ENCODE peak calls at places on chromosomes 5 and 9, in nine cellular contexts. One of them, this sample, is unnamed.

GRCh38 chr9:97441729-97442128 is 29.8 kb downstream of the TDRD7 start:
- DNase-seq in OCI-LY7: no peak
- DNase-seq in Calu3: no peak
- DNase-seq in NB4: no peak
- DNase-seq in astrocyte: peak
- DNase-seq in CD8-positive, alpha-beta T cell: no peak
- DNase-seq in vagina: no peak
- DNase-seq in nephron progenitor cell: no peak
- DNase-seq in AG09319: no peak
- DNase-seq in this sample: no peak

GRCh38 chr5:43041131-43041668 is 1.1 kb upstream of the ANXA2R start:
- DNase-seq in OCI-LY7: peak
- DNase-seq in CD8-positive, alpha-beta T cell: no peak
- DNase-seq in nephron progenitor cell: no peak
- DNase-seq in vagina: no peak
- DNase-seq in astrocyte: no peak
- DNase-seq in NB4: peak
- DNase-seq in AG09319: no peak
- DNase-seq in Calu3: no peak
- DNase-seq in this sample: peak

GRCh38 chr9:100879884-100880283 is 148.6 kb upstream of the PLPPR1 start:
- DNase-seq in astrocyte: no peak
- DNase-seq in CD8-positive, alpha-beta T cell: no peak
- DNase-seq in Calu3: no peak
- DNase-seq in nephron progenitor cell: no peak
- DNase-seq in NB4: no peak
- DNase-seq in vagina: no peak
- DNase-seq in OCI-LY7: no peak
- DNase-seq in AG09319: no peak
- DNase-seq in this sample: no peak

GRCh38 chr5:164377746-164378145 is 872.3 kb downstream of the MAT2B start:
- DNase-seq in AG09319: no peak
- DNase-seq in NB4: no peak
- DNase-seq in astrocyte: no peak
- DNase-seq in OCI-LY7: no peak
- DNase-seq in nephron progenitor cell: no peak
- DNase-seq in CD8-positive, alpha-beta T cell: no peak
- DNase-seq in Calu3: no peak
- DNase-seq in vagina: no peak
- DNase-seq in this sample: no peak

GRCh38 chr5:148125641-148126040 is 42.7 kb upstream of the SPINK14 start:
- DNase-seq in nephron progenitor cell: no peak
- DNase-seq in NB4: peak
- DNase-seq in AG09319: no peak
- DNase-seq in Calu3: no peak
- DNase-seq in CD8-positive, alpha-beta T cell: no peak
- DNase-seq in astrocyte: no peak
- DNase-seq in OCI-LY7: no peak
- DNase-seq in vagina: no peak
- DNase-seq in this sample: peak

GRCh38 chr5:117800261-117800660 is 1188.1 kb downstream of the DTWD2 start:
- DNase-seq in NB4: no peak
- DNase-seq in vagina: no peak
- DNase-seq in Calu3: no peak
- DNase-seq in nephron progenitor cell: no peak
- DNase-seq in AG09319: no peak
- DNase-seq in CD8-positive, alpha-beta T cell: no peak
- DNase-seq in astrocyte: no peak
- DNase-seq in OCI-LY7: no peak
- DNase-seq in this sample: no peak

GRCh38 chr9:70113403-70114022 is 69.9 kb downstream of the MAMDC2 start:
- DNase-seq in NB4: peak
- DNase-seq in OCI-LY7: peak
- DNase-seq in Calu3: peak
- DNase-seq in vagina: no peak
- DNase-seq in nephron progenitor cell: peak
- DNase-seq in AG09319: no peak
- DNase-seq in CD8-positive, alpha-beta T cell: no peak
- DNase-seq in astrocyte: peak
- DNase-seq in this sample: peak

GRCh38 chr5:32810812-32811211 is 99.7 kb downstream of the NPR3 start:
- DNase-seq in astrocyte: peak
- DNase-seq in nephron progenitor cell: no peak
- DNase-seq in AG09319: peak
- DNase-seq in Calu3: no peak
- DNase-seq in OCI-LY7: no peak
- DNase-seq in CD8-positive, alpha-beta T cell: no peak
- DNase-seq in NB4: no peak
- DNase-seq in vagina: no peak
- DNase-seq in this sample: no peak

GRCh38 chr9:77751341-77752091 is 103.4 kb upstream of the GNA14 start:
- DNase-seq in vagina: no peak
- DNase-seq in nephron progenitor cell: peak
- DNase-seq in AG09319: peak
- DNase-seq in astrocyte: peak
- DNase-seq in CD8-positive, alpha-beta T cell: no peak
- DNase-seq in Calu3: peak
- DNase-seq in OCI-LY7: peak
- DNase-seq in NB4: peak
- DNase-seq in this sample: peak

GRCh38 chr5:143025376-143025775 is 255.2 kb downstream of the ARHGAP26 start:
- DNase-seq in NB4: no peak
- DNase-seq in astrocyte: no peak
- DNase-seq in AG09319: no peak
- DNase-seq in CD8-positive, alpha-beta T cell: no peak
- DNase-seq in nephron progenitor cell: no peak
- DNase-seq in vagina: no peak
- DNase-seq in Calu3: no peak
- DNase-seq in OCI-LY7: no peak
- DNase-seq in this sample: no peak

GRCh38 chr5:96207420-96207819 is 225.6 kb downstream of the PCSK1 start:
- DNase-seq in CD8-positive, alpha-beta T cell: no peak
- DNase-seq in AG09319: no peak
- DNase-seq in Calu3: no peak
- DNase-seq in vagina: no peak
- DNase-seq in NB4: no peak
- DNase-seq in astrocyte: no peak
- DNase-seq in nephron progenitor cell: no peak
- DNase-seq in OCI-LY7: no peak
- DNase-seq in this sample: no peak

GRCh38 chr9:137358126-137358525 is 56.1 kb upstream of the NRARP start:
- DNase-seq in astrocyte: no peak
- DNase-seq in AG09319: no peak
- DNase-seq in OCI-LY7: no peak
- DNase-seq in Calu3: no peak
- DNase-seq in nephron progenitor cell: no peak
- DNase-seq in vagina: no peak
- DNase-seq in NB4: no peak
- DNase-seq in CD8-positive, alpha-beta T cell: no peak
- DNase-seq in this sample: no peak

GRCh38 chr5:65034029-65034781 is 265.5 kb downstream of the CWC27 start:
- DNase-seq in NB4: peak
- DNase-seq in CD8-positive, alpha-beta T cell: no peak
- DNase-seq in nephron progenitor cell: no peak
- DNase-seq in AG09319: no peak
- DNase-seq in OCI-LY7: peak
- DNase-seq in vagina: no peak
- DNase-seq in astrocyte: no peak
- DNase-seq in Calu3: no peak
- DNase-seq in this sample: no peak

DNA sequence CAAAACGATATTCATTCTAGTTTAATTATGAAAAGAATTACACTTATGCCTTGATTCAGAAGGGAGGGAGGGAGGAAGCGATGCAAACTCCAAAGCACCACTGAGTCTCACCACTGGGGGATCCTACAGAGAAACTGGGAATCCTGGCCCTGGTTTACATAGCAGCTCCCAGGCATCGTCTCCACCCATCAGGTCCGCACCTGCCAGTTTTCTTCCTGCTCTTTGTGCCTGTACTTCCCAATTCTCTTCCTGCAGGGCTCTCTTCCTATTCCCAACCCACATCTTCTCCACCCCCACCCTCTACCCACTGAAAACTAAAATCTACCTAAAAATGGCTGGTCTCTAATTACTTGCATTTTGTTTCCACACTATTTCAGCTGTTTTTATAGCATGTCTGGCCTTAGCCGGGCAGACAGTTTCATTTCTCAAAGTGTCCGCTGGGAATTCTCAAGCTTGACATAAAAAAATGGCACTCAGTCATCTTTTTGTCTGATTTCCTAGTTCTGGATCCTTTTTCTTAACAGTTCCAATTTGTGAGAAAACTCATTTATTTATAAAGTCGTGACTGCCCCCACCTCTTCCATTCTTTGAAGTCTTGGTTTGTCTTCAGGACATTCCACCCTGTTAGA is 1.6 kb upstream of the TNIP1 start:
- DNase-seq in CD8-positive, alpha-beta T cell: no peak
- DNase-seq in NB4: peak
- DNase-seq in Calu3: peak
- DNase-seq in nephron progenitor cell: no peak
- DNase-seq in astrocyte: no peak
- DNase-seq in vagina: no peak
- DNase-seq in AG09319: no peak
- DNase-seq in OCI-LY7: no peak
- DNase-seq in this sample: peak
- TF ChIP-seq CTCF in CD8-positive, alpha-beta T cell: no peak
- TF ChIP-seq CTCF in NB4: no peak
- TF ChIP-seq CTCF in Calu3: no peak
- TF ChIP-seq CTCF in nephron progenitor cell: peak
- TF ChIP-seq CTCF in astrocyte: peak
- TF ChIP-seq CTCF in vagina: no peak
- TF ChIP-seq CTCF in AG09319: peak
- TF ChIP-seq CTCF in OCI-LY7: peak
- TF ChIP-seq CTCF in this sample: peak

GRCh38 chr5:16867585-16867953 is 68.5 kb downstream of the MYO10 start:
- DNase-seq in nephron progenitor cell: no peak
- DNase-seq in OCI-LY7: no peak
- DNase-seq in AG09319: no peak
- DNase-seq in CD8-positive, alpha-beta T cell: no peak
- DNase-seq in Calu3: no peak
- DNase-seq in vagina: no peak
- DNase-seq in NB4: no peak
- DNase-seq in astrocyte: no peak
- DNase-seq in this sample: no peak

GRCh38 chr5:16869821-16870796 is 66.0 kb downstream of the MYO10 start:
- DNase-seq in vagina: no peak
- DNase-seq in NB4: no peak
- DNase-seq in Calu3: peak
- DNase-seq in CD8-positive, alpha-beta T cell: no peak
- DNase-seq in OCI-LY7: no peak
- DNase-seq in AG09319: no peak
- DNase-seq in astrocyte: peak
- DNase-seq in nephron progenitor cell: no peak
- DNase-seq in this sample: no peak

GRCh38 chr5:16871746-16872339 is 64.2 kb downstream of the MYO10 start:
- DNase-seq in CD8-positive, alpha-beta T cell: no peak
- DNase-seq in nephron progenitor cell: no peak
- DNase-seq in OCI-LY7: no peak
- DNase-seq in NB4: no peak
- DNase-seq in AG09319: no peak
- DNase-seq in vagina: no peak
- DNase-seq in astrocyte: peak
- DNase-seq in Calu3: no peak
- DNase-seq in this sample: no peak

GRCh38 chr5:16866795-16867584 is 69.1 kb downstream of the MYO10 start:
- DNase-seq in nephron progenitor cell: peak
- DNase-seq in vagina: no peak
- DNase-seq in Calu3: no peak
- DNase-seq in astrocyte: peak
- DNase-seq in CD8-positive, alpha-beta T cell: no peak
- DNase-seq in AG09319: no peak
- DNase-seq in NB4: no peak
- DNase-seq in OCI-LY7: no peak
- DNase-seq in this sample: peak

GRCh38 chr5:16870878-16871277 is 65.2 kb downstream of the MYO10 start:
- DNase-seq in CD8-positive, alpha-beta T cell: no peak
- DNase-seq in AG09319: no peak
- DNase-seq in OCI-LY7: no peak
- DNase-seq in Calu3: no peak
- DNase-seq in astrocyte: no peak
- DNase-seq in vagina: no peak
- DNase-seq in nephron progenitor cell: no peak
- DNase-seq in NB4: no peak
- DNase-seq in this sample: no peak
- TF ChIP-seq CTCF in CD8-positive, alpha-beta T cell: no peak
- TF ChIP-seq CTCF in AG09319: peak
- TF ChIP-seq CTCF in OCI-LY7: no peak
- TF ChIP-seq CTCF in Calu3: no peak
- TF ChIP-seq CTCF in astrocyte: no peak
- TF ChIP-seq CTCF in vagina: no peak
- TF ChIP-seq CTCF in nephron progenitor cell: no peak
- TF ChIP-seq CTCF in NB4: no peak
- TF ChIP-seq CTCF in this sample: no peak

DNA sequence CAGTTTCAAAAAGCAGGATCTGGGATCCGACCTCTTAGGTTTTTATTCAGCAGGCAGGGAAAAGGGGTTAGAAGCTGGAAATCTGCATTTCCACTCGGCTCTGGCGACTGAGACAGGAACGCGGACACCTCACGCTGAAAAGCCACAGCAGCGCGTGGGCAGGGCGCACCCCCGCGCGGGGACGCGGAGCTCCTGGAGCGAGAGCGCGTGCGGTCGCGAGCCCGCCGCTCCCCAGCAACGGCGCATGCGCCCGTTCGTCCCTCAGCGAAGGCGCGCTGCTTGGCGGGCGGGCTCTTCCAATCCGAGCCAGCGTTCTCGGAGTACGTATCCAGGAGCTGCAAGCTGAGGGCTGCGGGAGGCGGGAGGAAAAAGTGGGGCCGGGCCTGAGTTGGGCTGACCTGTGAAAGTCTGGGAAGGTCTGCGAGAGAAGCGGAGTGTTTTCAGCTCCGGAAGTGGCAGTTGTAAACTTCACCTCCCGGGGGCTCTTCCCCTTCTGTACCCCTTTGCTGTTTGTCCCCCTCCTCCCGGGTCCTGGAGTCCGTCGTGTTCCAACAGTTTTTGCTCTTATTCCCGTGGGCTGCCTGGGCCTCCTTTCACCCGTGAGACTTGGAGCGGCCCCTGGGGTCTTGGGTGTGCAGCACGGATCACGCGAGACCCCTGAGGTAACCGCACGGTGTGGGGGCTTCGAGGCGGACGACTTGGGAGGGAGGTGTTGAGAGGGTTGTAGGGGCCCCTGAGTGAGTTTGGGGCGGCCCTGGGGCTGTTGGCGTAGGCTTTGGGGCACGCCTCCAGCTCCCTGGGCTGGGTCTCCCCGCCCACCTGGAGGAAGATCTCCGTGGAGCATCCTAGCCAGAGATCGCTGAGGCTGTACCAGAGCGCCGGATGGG is at the start of gene CCDC171:
- DNase-seq in CD8-positive, alpha-beta T cell: peak
- DNase-seq in vagina: no peak
- DNase-seq in nephron progenitor cell: peak
- DNase-seq in OCI-LY7: peak
- DNase-seq in Calu3: peak
- DNase-seq in AG09319: peak
- DNase-seq in NB4: peak
- DNase-seq in astrocyte: peak
- DNase-seq in this sample: peak
- TF ChIP-seq CTCF in CD8-positive, alpha-beta T cell: no peak
- TF ChIP-seq CTCF in vagina: no peak
- TF ChIP-seq CTCF in nephron progenitor cell: no peak
- TF ChIP-seq CTCF in OCI-LY7: no peak
- TF ChIP-seq CTCF in Calu3: no peak
- TF ChIP-seq CTCF in AG09319: no peak
- TF ChIP-seq CTCF in NB4: peak
- TF ChIP-seq CTCF in astrocyte: no peak
- TF ChIP-seq CTCF in this sample: no peak

GRCh38 chr9:87834357-87834756 is 48.3 kb upstream of the SPATA31E1 start:
- DNase-seq in astrocyte: no peak
- DNase-seq in AG09319: no peak
- DNase-seq in NB4: peak
- DNase-seq in nephron progenitor cell: peak
- DNase-seq in Calu3: peak
- DNase-seq in CD8-positive, alpha-beta T cell: no peak
- DNase-seq in OCI-LY7: no peak
- DNase-seq in vagina: no peak
- DNase-seq in this sample: peak
- TF ChIP-seq CTCF in astrocyte: no peak
- TF ChIP-seq CTCF in AG09319: no peak
- TF ChIP-seq CTCF in NB4: no peak
- TF ChIP-seq CTCF in nephron progenitor cell: peak
- TF ChIP-seq CTCF in Calu3: peak
- TF ChIP-seq CTCF in CD8-positive, alpha-beta T cell: no peak
- TF ChIP-seq CTCF in OCI-LY7: peak
- TF ChIP-seq CTCF in vagina: no peak
- TF ChIP-seq CTCF in this sample: peak

This sample was measured in A673.